ENCODE peak calls at places on chromosomes 4 and X, in six cellular contexts. R, B, J, K, D and Z are unnamed samples.
A peak's percentile ranks its signal among the peaks of the same experiment; 100 is the strongest.

GRCh38 chr4:79689735-79690134 is 281.7 kb upstream of the GK2 start:
- DNase-seq in R (no peak), K (no peak), J (no peak), B (no peak), D (no peak), Z (no peak)

GRCh38 chrX:128800138-128800537 is 723.2 kb downstream of the SMARCA1 start:
- DNase-seq in K (no peak), J (no peak), D (no peak), R (no peak), B (peak; percentile 9), Z (no peak)

GRCh38 chr4:72858328-72858727 is 211.2 kb downstream of the COX18 start:
- DNase-seq in K (no peak), R (peak; percentile 85), D (no peak), J (no peak), B (peak; percentile 82), Z (peak; percentile 78)

GRCh38 chrX:119694601-119695534 is 1.9 kb upstream of the SEPTIN6 start:
- DNase-seq in R (no peak), B (no peak), K (no peak), D (no peak), J (no peak), Z (no peak)

GRCh38 chr4:95049838-95050237 is 292.1 kb downstream of the BMPR1B start:
- DNase-seq in D (no peak), J (no peak), B (no peak), K (no peak), R (no peak), Z (no peak)

GRCh38 chr4:80362578-80363181 is 27.1 kb downstream of the CFAP299 start:
- DNase-seq in D (peak; percentile 4), J (no peak), B (peak; percentile 46), K (peak; percentile 16), R (peak; percentile 23), Z (peak; percentile 35)

GRCh38 chrX:97895751-97896150 is 1012.0 kb downstream of the RPA4 start:
- DNase-seq in D (no peak), J (no peak), K (no peak), R (no peak), B (peak; percentile 24), Z (peak; percentile 2)

GRCh38 chr4:123524958-123525628 is 128.5 kb downstream of the SPRY1 start:
- DNase-seq in K (no peak), D (no peak), B (no peak), J (no peak), R (no peak), Z (no peak)

GRCh38 chr4:148004228-148004813 is 272.4 kb downstream of the ARHGAP10 start:
- DNase-seq in B (no peak), R (no peak), K (no peak), J (no peak), D (no peak), Z (no peak)

GRCh38 chr4:78190078-78190477 is 133.0 kb downstream of the FRAS1 start:
- DNase-seq in B (no peak), R (no peak), D (no peak), K (no peak), J (no peak), Z (no peak)

GRCh38 chr4:140158234-140159030 is 4.4 kb upstream of the MAML3 start:
- DNase-seq in J (no peak), B (no peak), K (no peak), R (no peak), D (no peak), Z (no peak)

GRCh38 chr4:169234137-169234855 is 36.5 kb downstream of the SH3RF1 start:
- DNase-seq in J (no peak), B (no peak), D (no peak), R (peak; percentile 72), K (no peak), Z (peak; percentile 90)